ENCODE peak calls at places on chromosomes 7 and 10, in ten cellular contexts. V is astrocyte of the spinal cord, I is transverse colon, H is foreskin fibroblast, A is DND-41, W is choroid plexus epithelial cell, Q is neural progenitor cell, P is astrocyte of the cerebellum, D is tibial artery, K is Panc1. L is an unnamed sample.

GRCh38 chr10:26214004-26214403 is 2.6 kb upstream of the GAD2 start:
- DNase-seq in V (no peak), I (no peak), H (no peak), A (no peak), W (no peak), Q (peak; percentile 86), P (no peak), D (no peak), K (no peak), L (no peak)

GRCh38 chr10:113053881-113054280 is 103.8 kb downstream of the TCF7L2 start:
- DNase-seq in V (peak; percentile 57), I (no peak), H (no peak), A (no peak), W (peak; percentile 54), Q (peak; percentile 75), P (no peak), D (no peak), K (no peak), L (no peak)

GRCh38 chr10:97888641-97889262 is 39.1 kb downstream of the GOLGA7B start:
- DNase-seq in V (peak; percentile 56), I (peak; percentile 19), H (peak; percentile 87), A (no peak), W (peak; percentile 12), Q (peak; percentile 38), P (no peak), D (no peak), K (no peak), L (peak; percentile 72)

GRCh38 chr7:35849158-35849831 is 48.4 kb downstream of the SEPTIN7 start:
- DNase-seq in V (peak; percentile 21), I (no peak), H (no peak), A (no peak), W (peak; percentile 80), Q (peak; percentile 16), P (no peak), D (no peak), K (no peak), L (no peak)

GRCh38 chr7:139446051-139446890 is 37.2 kb downstream of the KLRG2 start:
- DNase-seq in V (no peak), I (no peak), H (no peak), A (no peak), W (no peak), Q (no peak), P (no peak), D (no peak), K (no peak), L (no peak)

GRCh38 chr10:77943086-77943901 is 16.7 kb upstream of the DLG5 start:
- DNase-seq in V (peak; percentile 73), I (no peak), H (peak; percentile 77), A (no peak), W (peak; percentile 87), Q (no peak), P (peak; percentile 56), D (no peak), K (peak; percentile 77), L (peak; percentile 80)

GRCh38 chr7:128027485-128027980 is 3.7 kb downstream of the LRRC4 start:
- DNase-seq in V (no peak), I (peak; percentile 40), H (no peak), A (no peak), W (no peak), Q (peak; percentile 82), P (no peak), D (no peak), K (no peak), L (no peak)

GRCh38 chr10:14839305-14839695 is 1.2 kb downstream of the HSPA14 start:
- DNase-seq in V (no peak), I (peak; percentile 30), H (peak; percentile 35), A (peak; percentile 33), W (peak; percentile 26), Q (peak; percentile 18), P (no peak), D (no peak), K (no peak), L (peak; percentile 14)

GRCh38 chr10:14673189-14673947 is 101.3 kb downstream of the FAM107B start:
- DNase-seq in V (no peak), I (no peak), H (peak; percentile 52), A (no peak), W (no peak), Q (no peak), P (no peak), D (no peak), K (no peak), L (no peak)

GRCh38 chr10:72308320-72308987 is 34.7 kb downstream of the DDIT4 start:
- DNase-seq in V (peak; percentile 81), I (peak; percentile 63), H (peak; percentile 88), A (peak; percentile 49), W (peak; percentile 93), Q (no peak), P (no peak), D (no peak), K (no peak), L (peak; percentile 80)

GRCh38 chr7:114799522-114800133 is 122.3 kb upstream of the MDFIC start:
- DNase-seq in V (no peak), I (no peak), H (no peak), A (no peak), W (no peak), Q (no peak), P (no peak), D (no peak), K (no peak), L (no peak)

GRCh38 chr10:44242091-44242490 is 142.8 kb downstream of the CXCL12 start:
- DNase-seq in V (no peak), I (no peak), H (no peak), A (no peak), W (no peak), Q (no peak), P (no peak), D (no peak), K (no peak), L (no peak)

GRCh38 chr7:152761116-152761748 is 1.7 kb downstream of the ACTR3B start:
- DNase-seq in V (peak; percentile 29), I (no peak), H (peak; percentile 66), A (no peak), W (peak; percentile 32), Q (no peak), P (no peak), D (no peak), K (no peak), L (no peak)

GRCh38 chr10:70536196-70536920 is 57.8 kb downstream of the PALD1 start:
- DNase-seq in V (no peak), I (no peak), H (no peak), A (no peak), W (peak; percentile 18), Q (peak; percentile 80), P (no peak), D (no peak), K (no peak), L (no peak)

GRCh38 chr10:101353692-101354583 is at the start of gene BTRC:
- DNase-seq in V (peak; percentile 100), I (peak; percentile 97), H (peak; percentile 100), A (peak; percentile 98), W (peak; percentile 100), Q (peak; percentile 99), P (peak; percentile 99), D (peak; percentile 96), K (peak; percentile 99), L (peak; percentile 90)
- TF ChIP-seq CTCF in V (no peak), I (no peak), H (peak; percentile 6), A (peak; percentile 13), W (peak; percentile 7), Q (peak; percentile 10), P (no peak), D (no peak), K (no peak), L (no peak)

GRCh38 chr7:150745086-150745485 is 7.9 kb downstream of the GIMAP5 start:
- DNase-seq in V (no peak), I (no peak), H (no peak), A (no peak), W (no peak), Q (no peak), P (no peak), D (no peak), K (no peak), L (no peak)

GRCh38 chr7:150744041-150744656 is 6.9 kb downstream of the GIMAP5 start:
- DNase-seq in V (no peak), I (no peak), H (no peak), A (no peak), W (no peak), Q (no peak), P (no peak), D (no peak), K (no peak), L (no peak)

GRCh38 chr7:150740053-150740452 is 2.8 kb downstream of the GIMAP5 start:
- DNase-seq in V (no peak), I (no peak), H (no peak), A (no peak), W (no peak), Q (no peak), P (no peak), D (no peak), K (no peak), L (no peak)

GRCh38 chr7:150739045-150739432 is 1.8 kb downstream of the GIMAP5 start:
- DNase-seq in V (no peak), I (no peak), H (no peak), A (no peak), W (no peak), Q (no peak), P (no peak), D (no peak), K (no peak), L (no peak)

DNA sequence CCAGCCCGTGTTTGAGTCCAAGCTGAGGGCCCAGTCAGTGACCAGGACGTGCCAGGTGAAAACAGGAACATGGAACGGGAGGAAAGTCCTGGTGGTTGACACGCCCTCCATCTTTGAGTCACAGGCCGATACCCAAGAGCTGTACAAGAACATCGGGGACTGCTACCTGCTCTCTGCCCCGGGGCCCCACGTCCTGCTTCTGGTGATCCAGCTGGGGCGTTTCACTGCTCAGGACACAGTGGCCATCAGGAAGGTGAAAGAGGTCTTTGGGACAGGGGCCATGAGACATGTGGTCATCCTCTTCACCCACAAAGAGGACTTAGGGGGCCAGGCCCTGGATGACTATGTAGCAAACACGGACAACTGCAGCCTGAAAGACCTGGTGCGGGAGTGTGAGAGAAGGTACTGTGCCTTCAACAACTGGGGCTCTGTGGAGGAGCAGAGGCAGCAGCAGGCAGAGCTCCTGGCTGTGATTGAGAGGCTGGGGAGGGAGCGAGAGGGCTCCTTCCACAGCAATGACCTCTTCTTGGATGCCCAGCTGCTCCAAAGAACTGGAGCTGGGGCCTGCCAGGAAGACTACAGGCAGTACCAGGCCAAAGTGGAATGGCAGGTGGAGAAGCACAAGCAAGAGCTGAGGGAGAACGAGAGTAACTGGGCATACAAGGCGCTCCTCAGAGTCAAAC is 5.2 kb downstream of the GIMAP5 start:
- DNase-seq in V (no peak), I (no peak), H (no peak), A (no peak), W (no peak), Q (no peak), P (no peak), D (no peak), K (no peak), L (no peak)
- TF ChIP-seq CTCF in V (no peak), I (no peak), H (no peak), A (no peak), W (no peak), Q (no peak), P (no peak), D (no peak), K (no peak), L (no peak)

GRCh38 chr10:6786579-6787031 is 206.5 kb upstream of the PRKCQ start:
- DNase-seq in V (peak; percentile 69), I (no peak), H (peak; percentile 89), A (no peak), W (peak; percentile 44), Q (no peak), P (peak; percentile 12), D (no peak), K (no peak), L (no peak)
- TF ChIP-seq CTCF in V (peak; percentile 58), I (peak; percentile 19), H (peak; percentile 52), A (no peak), W (peak; percentile 63), Q (no peak), P (peak; percentile 64), D (no peak), K (peak; percentile 48), L (no peak)

GRCh38 chr7:131222171-131222570 is 105.5 kb upstream of the MKLN1 start:
- DNase-seq in V (no peak), I (no peak), H (no peak), A (no peak), W (no peak), Q (no peak), P (no peak), D (no peak), K (no peak), L (no peak)
- TF ChIP-seq CTCF in V (no peak), I (no peak), H (no peak), A (no peak), W (peak; percentile 21), Q (no peak), P (no peak), D (no peak), K (no peak), L (no peak)

L was measured in Calu3.